ENCODE peak calls at places on chromosomes 7 and 10, in four cellular contexts. Q, B, O and D are unnamed samples.

GRCh38 chr10:5720182-5720581 is 35.5 kb downstream of the TASOR2 start:
- DNase-seq in Q (peak; percentile 58), B (no peak), O (no peak), D (no peak)

GRCh38 chr10:63384001-63384400 is 81.8 kb downstream of the JMJD1C start:
- DNase-seq in Q (no peak), B (no peak), O (no peak), D (no peak)

GRCh38 chr10:101602767-101603398 is 14.8 kb downstream of the DPCD start:
- DNase-seq in Q (peak; percentile 62), B (peak; percentile 51), O (peak; percentile 75), D (peak; percentile 31)

GRCh38 chr7:51376420-51377092 is 59.9 kb upstream of the COBL start:
- DNase-seq in Q (peak; percentile 46), B (peak; percentile 46), O (no peak), D (no peak)

GRCh38 chr7:23426876-23427275 is 43.4 kb downstream of the IGF2BP3 start:
- DNase-seq in Q (no peak), B (no peak), O (no peak), D (no peak)

GRCh38 chr10:110802090-110802489 is 69.6 kb upstream of the PDCD4 start:
- DNase-seq in Q (peak; percentile 36), B (peak; percentile 64), O (no peak), D (no peak)

GRCh38 chr10:96369890-96370574 is 11.2 kb upstream of the OPALIN start:
- DNase-seq in Q (no peak), B (no peak), O (no peak), D (no peak)

GRCh38 chr7:106108988-106109387 is 3.1 kb downstream of the SYPL1 start:
- DNase-seq in Q (no peak), B (no peak), O (peak; percentile 36), D (no peak)

GRCh38 chr7:141974831-141975230 is 1.3 kb upstream of the TAS2R38 start:
- DNase-seq in Q (peak; percentile 37), B (no peak), O (peak; percentile 21), D (no peak)

GRCh38 chr7:90512841-90513254 is 43.4 kb downstream of the PTTG1IP2 start:
- DNase-seq in Q (no peak), B (no peak), O (no peak), D (no peak)

GRCh38 chr7:79709574-79710409 is 256.3 kb upstream of the MAGI2 start:
- DNase-seq in Q (peak; percentile 24), B (peak; percentile 40), O (no peak), D (no peak)

GRCh38 chr7:51045319-51046102 is 262.8 kb upstream of the GRB10 start:
- DNase-seq in Q (peak; percentile 60), B (peak; percentile 91), O (no peak), D (no peak)

GRCh38 chr7:97732567-97733275 is 835 bp downstream of the TAC1 start:
- DNase-seq in Q (no peak), B (no peak), O (no peak), D (no peak)

GRCh38 chr10:112304460-112304859 is 21.3 kb downstream of the TECTB start:
- DNase-seq in Q (no peak), B (no peak), O (no peak), D (no peak)

GRCh38 chr7:151754688-151755130 is 122.2 kb downstream of the PRKAG2 start:
- DNase-seq in Q (no peak), B (no peak), O (no peak), D (no peak)

GRCh38 chr10:8004469-8005000 is 50.0 kb upstream of the GATA3 start:
- DNase-seq in Q (no peak), B (no peak), O (no peak), D (no peak)

GRCh38 chr7:33901847-33902246 is 3.5 kb upstream of the BMPER start:
- DNase-seq in Q (no peak), B (no peak), O (no peak), D (no peak)

GRCh38 chr10:30645340-30645827 is 15.8 kb upstream of the LYZL2 start:
- DNase-seq in Q (peak; percentile 41), B (peak; percentile 38), O (no peak), D (no peak)

GRCh38 chr10:120503695-120504094 is 46.7 kb downstream of the PLPP4 start:
- DNase-seq in Q (no peak), B (peak; percentile 52), O (peak; percentile 5), D (no peak)

GRCh38 chr10:24008164-24009066 is 200.5 kb upstream of the KIAA1217 start:
- DNase-seq in Q (peak; percentile 73), B (peak; percentile 87), O (no peak), D (no peak)

GRCh38 chr10:84360634-84361365 is 32.4 kb downstream of the CCSER2 start:
- DNase-seq in Q (peak; percentile 15), B (peak; percentile 48), O (no peak), D (no peak)

GRCh38 chr10:48779546-48780152 is 95.0 kb downstream of the WDFY4 start:
- DNase-seq in Q (no peak), B (no peak), O (no peak), D (no peak)

GRCh38 chr7:143145-143751 is 49.1 kb upstream of the FAM20C start:
- DNase-seq in Q (no peak), B (no peak), O (no peak), D (no peak)

GRCh38 chr10:48455055-48455391 is 148.5 kb downstream of the MAPK8 start:
- DNase-seq in Q (no peak), B (no peak), O (no peak), D (no peak)

GRCh38 chr10:58806323-58806722 is 293.7 kb downstream of the BICC1 start:
- DNase-seq in Q (peak; percentile 44), B (no peak), O (no peak), D (no peak)

GRCh38 chr7:47498229-47499056 is 83.5 kb downstream of the TNS3 start:
- DNase-seq in Q (no peak), B (no peak), O (no peak), D (no peak)

GRCh38 chr7:47496666-47497065 is 85.2 kb downstream of the TNS3 start:
- DNase-seq in Q (no peak), B (no peak), O (no peak), D (no peak)

GRCh38 chr7:47495269-47495875 is 86.5 kb downstream of the TNS3 start:
- DNase-seq in Q (no peak), B (no peak), O (no peak), D (no peak)

GRCh38 chr7:47496064-47496665 is 85.7 kb downstream of the TNS3 start:
- DNase-seq in Q (no peak), B (no peak), O (no peak), D (no peak)

DNA sequence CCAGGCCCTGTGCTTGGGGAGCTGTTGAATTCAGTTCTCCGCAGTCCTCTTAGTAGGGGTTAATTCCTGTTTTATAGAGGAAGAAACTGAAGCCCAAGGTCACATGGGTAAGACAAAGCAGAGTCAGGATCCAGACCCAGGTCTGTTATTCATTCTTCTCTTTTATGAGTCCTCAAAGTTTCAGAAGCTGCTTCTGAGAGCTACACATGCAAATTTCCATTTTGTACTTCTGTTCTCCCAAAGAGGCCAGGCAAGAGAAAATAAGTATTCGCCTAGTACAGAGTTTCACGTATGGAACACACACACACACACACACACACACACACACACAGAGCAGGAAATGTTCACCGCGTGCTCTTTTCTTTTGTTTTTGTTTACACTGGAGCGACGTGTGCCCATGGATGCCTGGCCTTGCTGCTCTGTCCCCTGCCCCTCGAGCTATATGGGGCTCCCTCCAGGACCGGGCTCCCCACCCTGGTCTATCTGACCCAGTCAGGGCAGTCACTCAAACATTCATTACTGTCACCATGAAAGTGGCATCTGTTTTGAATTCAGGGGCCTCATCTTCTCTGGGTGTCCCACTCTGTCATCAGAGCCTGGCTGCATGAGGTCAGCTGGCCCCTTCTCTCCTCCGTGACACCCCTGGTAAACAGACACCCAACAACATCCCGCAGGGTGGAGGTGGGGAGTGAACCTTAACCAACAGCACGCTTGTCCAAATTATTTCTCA is 84.4 kb downstream of the TNS3 start:
- DNase-seq in Q (no peak), B (no peak), O (peak; percentile 84), D (peak; percentile 83)
- H3K4me3 ChIP-seq in Q (no peak overlapping the region), B (no peak overlapping the region), O (no peak overlapping the region), D (no peak overlapping the region)

DNA sequence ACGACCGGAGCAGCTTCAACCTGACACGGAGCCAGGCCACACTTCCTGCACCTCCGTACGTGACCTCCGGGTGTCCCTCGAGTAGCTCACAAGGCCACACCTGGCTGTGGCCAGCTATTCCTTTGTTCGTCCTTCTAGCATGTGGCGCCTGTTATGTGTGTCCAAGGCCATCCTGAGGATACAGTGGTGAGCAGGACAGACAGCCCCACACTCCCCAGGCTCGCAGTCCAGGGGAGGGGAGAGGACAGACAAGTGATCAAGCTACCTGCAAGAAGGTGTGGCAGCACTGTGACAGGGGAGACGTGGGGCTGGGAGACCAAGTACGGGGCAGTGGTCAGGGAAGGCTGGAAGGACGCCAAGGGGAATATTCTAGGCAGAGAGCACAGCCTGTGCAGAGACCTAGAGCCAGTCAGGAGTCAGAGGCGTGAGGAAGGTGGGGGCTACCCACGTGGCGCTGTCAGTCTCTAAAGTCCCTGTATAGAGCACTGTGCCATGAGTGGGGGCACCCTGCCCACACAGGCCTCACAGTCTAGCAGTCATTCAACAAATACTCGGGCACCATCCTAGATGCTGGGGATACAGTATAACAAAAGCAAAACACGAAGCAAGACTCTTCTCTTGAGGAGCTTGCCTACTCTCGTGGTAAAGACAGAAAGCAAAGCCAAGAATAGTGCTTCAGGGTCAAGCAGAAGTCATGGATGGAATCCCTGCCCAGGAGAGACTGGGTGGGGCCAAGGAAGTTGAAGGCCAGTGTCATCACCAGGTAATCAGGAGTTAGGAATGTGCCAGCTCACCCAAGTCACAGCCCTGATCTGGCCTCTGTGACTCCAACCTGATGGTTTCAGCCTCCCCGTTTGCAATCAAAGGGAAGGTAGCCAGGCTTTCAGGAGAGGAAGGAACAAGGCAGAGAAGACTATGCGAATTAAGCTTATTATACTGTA is 58.6 kb downstream of the PROSER2 start:
- DNase-seq in Q (peak; percentile 95), B (no peak), O (no peak), D (no peak)
- TF ChIP-seq CTCF in Q (no peak), B (no peak), O (no peak), D (peak; percentile 16)

GRCh38 chr7:28126047-28127041 is 54.3 kb downstream of the JAZF1 start:
- DNase-seq in Q (no peak), B (no peak), O (no peak), D (no peak)
- H3K4me3 ChIP-seq in Q (no peak overlapping the region), B (no peak overlapping the region), O (no peak overlapping the region), D (no peak overlapping the region)

GRCh38 chr10:128528781-128529180 is 402.6 kb upstream of the MKI67 start:
- DNase-seq in Q (no peak), B (no peak), O (no peak), D (no peak)

GRCh38 chr10:128527730-128528129 is 401.5 kb upstream of the MKI67 start:
- DNase-seq in Q (no peak), B (no peak), O (no peak), D (no peak)

GRCh38 chr10:128526793-128527375 is 400.7 kb upstream of the MKI67 start:
- DNase-seq in Q (no peak), B (no peak), O (no peak), D (no peak)

GRCh38 chr10:128529225-128529624 is 403.0 kb upstream of the MKI67 start:
- DNase-seq in Q (no peak), B (no peak), O (no peak), D (no peak)

DNA sequence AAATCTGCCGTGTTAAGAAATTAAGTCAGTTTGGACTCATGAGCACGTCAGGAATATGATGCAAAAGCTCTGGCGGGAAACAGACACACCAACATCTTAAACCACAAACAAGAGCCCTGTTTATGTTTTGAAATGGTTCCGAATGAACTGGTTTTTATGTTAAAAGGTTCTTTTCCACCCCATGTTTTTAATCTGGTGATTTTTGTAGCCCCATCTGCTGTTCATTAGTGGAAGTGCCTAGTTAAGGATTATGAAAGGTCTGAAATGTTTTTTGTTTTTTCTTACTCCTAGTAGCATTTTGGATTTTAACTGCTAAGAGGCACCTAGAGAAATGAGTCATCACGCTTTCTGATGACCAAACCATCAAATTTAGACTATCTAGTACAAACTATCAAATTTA is 404.1 kb upstream of the MKI67 start:
- DNase-seq in Q (no peak), B (no peak), O (peak; percentile 4), D (no peak)
- TF ChIP-seq CTCF in Q (no peak), B (peak; percentile 26), O (peak; percentile 34), D (peak; percentile 50)